ENCODE peak calls at places on chromosomes 12 and 14, in six cellular contexts. H is IMR-90, Y is neuronal stem cell, V is mesenchymal stem cell, D is H1, E is trophoblast cell. K is an unnamed sample.

GRCh38 chr12:79063258-79063657 is 198.7 kb downstream of the SYT1 start:
- DNase-seq in D (no peak), E (no peak), Y (no peak), H (peak), V (peak), K (peak)

GRCh38 chr12:10967409-10967808 is 19.3 kb downstream of the TAS2R50 start:
- DNase-seq in Y (no peak), H (peak), D (no peak), E (no peak), V (peak), K (no peak)

GRCh38 chr14:81837304-81837703 is 303.7 kb upstream of the SEL1L start:
- DNase-seq in Y (no peak), D (no peak), E (no peak), V (no peak), H (no peak), K (no peak)

GRCh38 chr14:22597265-22597664 is 835 bp upstream of the ABHD4 start:
- DNase-seq in H (no peak), E (no peak), D (no peak), V (no peak), Y (no peak), K (peak)

GRCh38 chr12:12804432-12804886 is 8.7 kb upstream of the DDX47 start:
- DNase-seq in V (peak), Y (no peak), D (no peak), E (no peak), H (peak), K (no peak)

GRCh38 chr12:65494537-65494936 is 216.1 kb downstream of the MSRB3 start:
- DNase-seq in Y (no peak), D (no peak), E (no peak), V (peak), H (no peak), K (no peak)

GRCh38 chr14:68337279-68337678 is 455.6 kb downstream of the ZFP36L1 start:
- DNase-seq in E (no peak), D (no peak), H (no peak), Y (no peak), V (no peak), K (no peak)

GRCh38 chr12:13074396-13075113 is 28.9 kb downstream of the GSG1 start:
- DNase-seq in V (no peak), Y (no peak), H (peak), D (no peak), E (no peak), K (no peak)

GRCh38 chr14:60647081-60647836 is 2.0 kb downstream of the SIX1 start:
- DNase-seq in E (no peak), D (no peak), H (peak), Y (peak), V (peak), K (peak)
- H3K4me3 ChIP-seq in E (no peak), D (peak), H (peak), Y (no peak), V (peak), K (peak)

GRCh38 chr12:19988918-19989317 is 379.4 kb upstream of the PDE3A start:
- DNase-seq in Y (no peak), H (no peak), V (no peak), E (no peak), D (no peak), K (no peak)

GRCh38 chr12:19994970-19995369 is 373.4 kb upstream of the PDE3A start:
- DNase-seq in H (no peak), D (no peak), Y (no peak), E (no peak), V (no peak), K (no peak)

GRCh38 chr12:19997996-19998395 is 370.3 kb upstream of the PDE3A start:
- DNase-seq in E (no peak), Y (no peak), D (no peak), V (no peak), H (no peak), K (no peak)

GRCh38 chr12:19988457-19988856 is 379.9 kb upstream of the PDE3A start:
- DNase-seq in H (no peak), E (no peak), D (no peak), Y (no peak), V (no peak), K (no peak)

GRCh38 chr12:19992311-19992710 is 376.0 kb upstream of the PDE3A start:
- DNase-seq in Y (no peak), D (no peak), E (no peak), V (no peak), H (no peak), K (no peak)
- H2BK5ac ChIP-seq in Y (no peak), D (no peak), E (no peak), V (no peak), H (no peak), K (no peak)

DNA sequence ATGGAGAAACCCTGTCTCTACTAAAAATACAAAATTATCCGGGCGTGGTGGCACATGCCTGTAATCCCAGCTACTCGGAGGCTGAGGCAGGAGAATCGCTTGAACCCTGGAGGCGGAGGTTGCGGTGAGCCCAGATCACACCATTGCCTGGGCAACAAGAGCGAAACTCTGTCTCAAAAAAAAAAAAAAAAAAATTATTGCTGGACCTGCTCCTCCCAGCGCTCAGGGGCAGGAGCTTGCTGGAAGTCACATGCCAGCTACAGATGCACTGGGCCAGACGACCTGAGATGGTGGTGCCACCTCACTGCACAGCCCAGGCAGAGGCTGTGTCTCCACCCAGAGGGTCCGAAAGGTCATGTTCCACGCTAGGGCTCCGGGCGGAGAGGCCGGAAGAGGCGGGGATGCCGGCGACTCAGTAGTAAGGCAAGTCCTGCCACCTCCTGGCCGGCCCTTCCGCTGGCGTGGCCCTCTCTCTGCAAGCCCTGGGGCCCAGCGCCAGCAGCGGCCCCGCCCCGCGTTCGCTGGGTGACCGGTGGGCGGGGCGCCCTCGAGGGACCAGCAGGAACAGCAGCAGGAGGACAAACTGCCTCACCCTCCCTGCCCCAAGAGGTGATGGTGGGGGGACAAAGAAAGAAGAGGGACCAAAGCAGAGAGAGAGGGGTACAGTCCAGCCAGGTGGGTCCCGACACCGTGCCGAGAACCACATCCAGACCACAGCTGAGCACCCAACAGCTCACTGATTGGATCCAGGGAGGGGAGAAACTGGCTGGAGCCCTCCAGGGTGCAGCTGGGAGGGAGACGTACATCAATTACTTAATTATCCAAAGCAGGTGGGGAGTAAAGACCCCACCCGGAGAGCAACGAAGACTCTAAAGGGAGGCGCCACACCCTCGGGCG is 3.6 kb upstream of the RHOF start:
- DNase-seq in Y (peak), D (peak), H (peak), E (peak), V (peak), K (peak)
- H3K4me3 ChIP-seq in Y (peak), D (peak), H (peak), E (no peak), V (peak), K (no peak)

DNA sequence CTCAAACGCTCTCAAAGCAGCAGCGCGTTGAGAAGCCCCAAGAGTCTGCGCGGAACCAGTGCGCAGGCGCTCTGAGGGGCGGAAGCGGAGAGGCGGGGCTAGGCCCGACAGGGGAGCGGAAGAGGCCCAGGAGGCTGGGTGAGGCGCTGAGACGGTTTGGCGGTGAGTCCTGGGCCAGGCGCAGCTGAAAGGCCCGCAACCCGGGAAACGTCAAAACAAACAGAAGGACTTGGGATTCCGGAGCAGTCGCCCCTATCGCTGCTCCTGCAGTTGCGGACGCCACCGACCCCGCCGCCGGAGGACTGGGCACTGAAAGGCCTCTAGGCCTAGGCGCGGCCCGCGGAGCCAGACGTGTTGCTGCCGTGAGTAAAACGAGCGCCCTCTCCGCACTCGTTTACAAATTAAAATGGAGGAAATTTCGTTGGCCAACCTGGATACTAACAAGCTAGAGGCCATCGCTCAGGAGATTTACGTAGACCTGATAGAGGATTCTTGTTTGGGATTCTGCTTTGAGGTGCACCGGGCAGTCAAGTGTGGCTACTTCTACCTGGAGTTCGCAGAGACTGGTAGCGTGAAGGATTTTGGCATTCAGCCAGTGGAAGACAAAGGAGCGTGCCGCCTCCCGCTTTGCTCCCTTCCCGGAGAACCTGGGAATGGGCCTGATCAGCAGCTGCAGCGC is at the start of gene ATXN7L3B:
- DNase-seq in E (peak), D (peak), V (peak), H (peak), Y (peak), K (peak)
- H2BK5ac ChIP-seq in E (peak), D (peak), V (peak), H (peak), Y (peak), K (peak)

GRCh38 chr14:100241279-100241678 is 2.3 kb downstream of the YY1 start:
- DNase-seq in H (no peak), V (peak), D (no peak), E (no peak), Y (no peak), K (no peak)

GRCh38 chr14:100246136-100246535 is 7.2 kb downstream of the YY1 start:
- DNase-seq in D (no peak), V (no peak), E (no peak), H (no peak), Y (no peak), K (no peak)

GRCh38 chr14:100252684-100253083 is 13.7 kb downstream of the YY1 start:
- DNase-seq in Y (no peak), H (no peak), D (no peak), V (no peak), E (no peak), K (no peak)

GRCh38 chr14:100250732-100251465 is 12.0 kb downstream of the YY1 start:
- DNase-seq in V (no peak), D (no peak), Y (no peak), H (no peak), E (no peak), K (peak)

GRCh38 chr14:100246809-100247428 is 8.0 kb downstream of the YY1 start:
- DNase-seq in E (peak), D (no peak), V (peak), Y (peak), H (peak), K (peak)
- H3K4me3 ChIP-seq in E (no peak), D (no peak), V (no peak), Y (no peak), H (no peak), K (no peak)

DNA sequence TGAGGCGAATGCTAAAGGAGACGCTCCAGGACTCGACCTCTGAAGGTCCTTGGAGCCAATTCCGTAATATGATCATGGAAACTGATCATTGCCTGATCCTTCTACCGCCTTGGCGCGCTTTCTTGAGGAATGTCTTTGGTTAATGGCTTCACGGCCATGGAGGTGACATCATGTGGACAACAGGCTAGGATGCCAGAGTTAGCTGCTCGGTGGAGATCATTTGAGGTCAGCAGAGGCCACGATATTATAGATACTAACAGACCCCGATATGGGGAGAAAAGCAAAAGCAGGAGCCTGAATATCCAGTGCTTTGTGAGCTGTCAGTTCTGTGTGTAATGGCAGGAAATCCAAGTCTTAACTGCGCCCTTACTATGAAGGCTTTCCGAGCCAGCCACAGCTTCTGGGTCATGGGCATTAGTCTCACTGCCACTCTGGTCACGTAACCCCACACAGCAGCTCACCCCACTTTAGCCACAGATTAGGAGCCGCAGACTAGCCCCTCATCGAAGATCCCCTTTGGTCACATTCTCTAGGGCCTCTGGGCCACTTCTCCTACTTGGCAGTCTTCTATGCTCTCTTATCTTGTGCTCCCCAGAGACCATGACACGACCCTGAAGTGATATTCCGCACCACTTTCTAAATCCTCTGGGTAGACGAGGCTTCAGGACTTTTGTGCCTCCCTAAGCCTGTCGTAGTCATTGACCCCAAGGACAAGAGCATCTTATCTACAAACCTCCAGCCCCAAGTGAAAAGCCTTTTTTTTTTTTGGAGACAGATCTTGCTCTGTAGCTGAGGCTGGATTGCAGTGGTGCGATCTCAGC is 724 bp upstream of the CS start:
- DNase-seq in Y (no peak), V (no peak), H (no peak), E (no peak), D (no peak), K (peak)
- H2BK5ac ChIP-seq in Y (no peak), V (no peak), H (peak), E (peak), D (peak), K (peak)

GRCh38 chr14:100526057-100526456 is 61.2 kb downstream of the BEGAIN start:
- DNase-seq in E (no peak), V (no peak), D (no peak), Y (no peak), H (no peak), K (no peak)

GRCh38 chr14:100524933-100525243 is 62.3 kb downstream of the BEGAIN start:
- DNase-seq in Y (peak), V (no peak), D (no peak), E (peak), H (peak), K (peak)

GRCh38 chr14:100525615-100526014 is 61.6 kb downstream of the BEGAIN start:
- DNase-seq in H (no peak), Y (no peak), V (no peak), E (no peak), D (no peak), K (no peak)

GRCh38 chr14:100524233-100524932 is 62.8 kb downstream of the BEGAIN start:
- DNase-seq in V (no peak), D (no peak), H (no peak), E (no peak), Y (no peak), K (no peak)

DNA sequence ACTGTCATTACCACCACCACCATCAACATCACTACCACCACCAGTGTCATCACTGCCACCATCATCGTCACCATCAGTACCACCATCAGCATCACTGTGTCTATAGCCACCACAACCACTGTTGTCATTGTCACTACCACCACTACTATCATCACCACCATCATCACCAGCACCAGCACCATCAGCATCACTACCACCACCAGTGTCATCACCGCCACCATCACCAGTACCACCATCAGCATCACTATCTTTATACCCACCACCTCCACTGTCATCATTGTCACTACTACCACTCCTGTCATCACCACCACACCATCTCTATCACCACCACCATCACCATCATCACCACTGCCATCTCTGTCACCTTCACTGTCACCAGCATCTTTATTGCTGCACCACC is 60.6 kb downstream of the BEGAIN start:
- DNase-seq in E (no peak), Y (no peak), D (no peak), V (no peak), H (peak), K (no peak)
- H3K4me3 ChIP-seq in E (peak), Y (peak), D (no peak), V (no peak), H (no peak), K (no peak)